ENCODE peak calls at places on chromosomes 11 and 22, in seven cellular contexts. B is activated naive CD8-positive, alpha-beta T cell treated with anti-CD3 and anti-CD28 coated beads for 36 hours; X is GM06990; F is astrocyte of the spinal cord; S is endodermal cell; N is amniotic stem cell; D is cerebellum. P is an unnamed sample.

GRCh38 chr11:76169473-76169881 is 36.8 kb downstream of the WNT11 start:
- DNase-seq in B (no peak), X (peak), F (no peak), S (no peak), N (no peak), D (no peak), P (no peak)

GRCh38 chr11:43508511-43508918 is 149.8 kb downstream of the TTC17 start:
- DNase-seq in B (no peak), X (no peak), F (peak), S (peak), N (no peak), D (no peak), P (no peak)

GRCh38 chr11:28491431-28491830 is 383.2 kb downstream of the METTL15 start:
- DNase-seq in B (no peak), X (no peak), F (no peak), S (no peak), N (no peak), D (no peak), P (no peak)

GRCh38 chr11:119092880-119093665 is 8.4 kb downstream of the HMBS start:
- DNase-seq in B (no peak), X (no peak), F (peak), S (no peak), N (no peak), D (no peak), P (no peak)

GRCh38 chr22:23836281-23836680 is 2.5 kb downstream of the DERL3 start:
- DNase-seq in B (no peak), X (no peak), F (no peak), S (no peak), N (no peak), D (no peak), P (no peak)

GRCh38 chr11:955154-956049 is 29.7 kb downstream of the AP2A2 start:
- DNase-seq in B (no peak), X (no peak), F (no peak), S (no peak), N (no peak), D (peak), P (no peak)

GRCh38 chr11:2549491-2549875 is 104.7 kb downstream of the KCNQ1 start:
- DNase-seq in B (no peak), X (no peak), F (no peak), S (peak), N (no peak), D (no peak), P (no peak)

GRCh38 chr22:31329029-31329428 is 17.1 kb downstream of the PATZ1 start:
- DNase-seq in B (no peak), X (no peak), F (peak), S (peak), N (no peak), D (no peak), P (no peak)

GRCh38 chr11:120245434-120245833 is 5.5 kb downstream of the POU2F3 start:
- DNase-seq in B (no peak), X (no peak), F (no peak), S (no peak), N (no peak), D (no peak), P (no peak)

GRCh38 chr11:118304809-118305248 is 299 bp downstream of the CD3E start:
- DNase-seq in B (no peak), X (no peak), F (no peak), S (no peak), N (no peak), D (no peak), P (no peak)

P was measured in NCI-H446 treated with DMSO at 0.1 percent for 48 hours.